ENCODE peak calls at places on chromosomes 13 and 19, in four cellular contexts. Q is body of pancreas, F is left lung, V is heart left ventricle. C is an unnamed sample.

GRCh38 chr13:43569688-43570087 is 217.1 kb downstream of the ENOX1 start:
- DNase-seq in Q (no peak), F (no peak), V (no peak), C (no peak)

GRCh38 chr13:53010374-53011105 is 18.1 kb upstream of the OLFM4 start:
- DNase-seq in Q (peak; percentile 93), F (no peak), V (no peak), C (peak; percentile 97)

GRCh38 chr19:6333439-6333838 is at the start of gene ACER1:
- DNase-seq in Q (no peak), F (no peak), V (no peak), C (no peak)

GRCh38 chr13:43487459-43487858 is 299.3 kb downstream of the ENOX1 start:
- DNase-seq in Q (no peak), F (no peak), V (no peak), C (no peak)

GRCh38 chr13:24784319-24784718 is 20.4 kb downstream of the RNF17 start:
- DNase-seq in Q (no peak), F (no peak), V (no peak), C (no peak)

GRCh38 chr13:89066868-89067466 is 1395.8 kb downstream of the SLITRK5 start:
- DNase-seq in Q (peak; percentile 46), F (no peak), V (no peak), C (peak; percentile 49)

GRCh38 chr13:113393572-113394503 is 29.9 kb upstream of the GRTP1 start:
- DNase-seq in Q (peak; percentile 83), F (peak; percentile 80), V (peak; percentile 92), C (peak; percentile 79)

GRCh38 chr13:64709079-64709478 is 2521.1 kb downstream of the PCDH9 start:
- DNase-seq in Q (no peak), F (no peak), V (no peak), C (no peak)

GRCh38 chr19:54287456-54287855 is 6.5 kb upstream of the LILRB2 start:
- DNase-seq in Q (no peak), F (no peak), V (no peak), C (no peak)

GRCh38 chr19:39515551-39516191 is 732 bp downstream of the SELENOV start:
- DNase-seq in Q (no peak), F (no peak), V (no peak), C (no peak)

GRCh38 chr13:21104199-21105019 is 43.0 kb upstream of the LATS2 start:
- DNase-seq in Q (no peak), F (no peak), V (no peak), C (no peak)

GRCh38 chr13:82674546-82674945 is 1207.7 kb downstream of the SLITRK1 start:
- DNase-seq in Q (no peak), F (no peak), V (no peak), C (no peak)

GRCh38 chr13:111667757-111668156 is 347.3 kb downstream of the TEX29 start:
- DNase-seq in Q (no peak), F (no peak), V (no peak), C (no peak)

GRCh38 chr19:35642798-35643254 is 1.3 kb downstream of the ETV2 start:
- DNase-seq in Q (no peak), F (peak; percentile 40), V (no peak), C (no peak)

GRCh38 chr19:18645035-18645511 is 8.2 kb downstream of the KLHL26 start:
- DNase-seq in Q (no peak), F (no peak), V (no peak), C (no peak)

GRCh38 chr19:38649305-38650179 is 2.1 kb downstream of the ACTN4 start:
- DNase-seq in Q (peak; percentile 85), F (peak; percentile 48), V (no peak), C (peak; percentile 93)

GRCh38 chr19:17873661-17874422 is 2.1 kb downstream of the SLC5A5 start:
- DNase-seq in Q (peak; percentile 34), F (no peak), V (no peak), C (peak; percentile 53)

GRCh38 chr13:99336750-99337149 is 29.6 kb upstream of the GPR183 start:
- DNase-seq in Q (no peak), F (no peak), V (no peak), C (no peak)

GRCh38 chr19:54325194-54325621 is 12.2 kb upstream of the LILRA5 start:
- DNase-seq in Q (peak; percentile 40), F (no peak), V (no peak), C (peak; percentile 35)

GRCh38 chr13:112699318-112699918 is 9.6 kb downstream of the ATP11A start:
- DNase-seq in Q (no peak), F (no peak), V (no peak), C (no peak)

GRCh38 chr19:979318-979741 is 4.8 kb upstream of the WDR18 start:
- DNase-seq in Q (no peak), F (no peak), V (no peak), C (no peak)

GRCh38 chr19:4641132-4641531 is 1.8 kb downstream of the TNFAIP8L1 start:
- DNase-seq in Q (no peak), F (no peak), V (no peak), C (peak; percentile 27)

GRCh38 chr13:45269204-45269603 is 68.4 kb upstream of the KCTD4 start:
- DNase-seq in Q (no peak), F (no peak), V (no peak), C (no peak)

GRCh38 chr19:5253403-5254110 is 87.1 kb downstream of the PTPRS start:
- DNase-seq in Q (no peak), F (no peak), V (no peak), C (no peak)

GRCh38 chr19:10074153-10074552 is 12.0 kb upstream of the SHFL start:
- DNase-seq in Q (no peak), F (no peak), V (no peak), C (peak; percentile 52)

GRCh38 chr13:32415019-32415418 is 12.9 kb downstream of the N4BP2L1 start:
- DNase-seq in Q (no peak), F (no peak), V (no peak), C (no peak)

GRCh38 chr19:30862876-30863275 is 486.4 kb downstream of the TSHZ3 start:
- DNase-seq in Q (no peak), F (no peak), V (no peak), C (no peak)

GRCh38 chr19:4164262-4164661 is 10.8 kb downstream of the CREB3L3 start:
- DNase-seq in Q (no peak), F (no peak), V (no peak), C (no peak)

GRCh38 chr19:467554-467953 is 6.7 kb upstream of the SHC2 start:
- DNase-seq in Q (no peak), F (no peak), V (no peak), C (no peak)

GRCh38 chr13:78131811-78132210 is 213.2 kb upstream of the EDNRB start:
- DNase-seq in Q (no peak), F (no peak), V (no peak), C (no peak)

GRCh38 chr19:50717891-50718254 is 1.7 kb downstream of the SHANK1 start:
- DNase-seq in Q (no peak), F (no peak), V (no peak), C (no peak)

GRCh38 chr19:50719119-50719435 is 525 bp downstream of the SHANK1 start:
- DNase-seq in Q (no peak), F (no peak), V (no peak), C (no peak)

GRCh38 chr19:50717026-50717723 is 2.4 kb downstream of the SHANK1 start:
- DNase-seq in Q (no peak), F (no peak), V (peak; percentile 58), C (no peak)

GRCh38 chr19:50719566-50719965 is at the start of gene SHANK1:
- DNase-seq in Q (no peak), F (no peak), V (no peak), C (no peak)

DNA sequence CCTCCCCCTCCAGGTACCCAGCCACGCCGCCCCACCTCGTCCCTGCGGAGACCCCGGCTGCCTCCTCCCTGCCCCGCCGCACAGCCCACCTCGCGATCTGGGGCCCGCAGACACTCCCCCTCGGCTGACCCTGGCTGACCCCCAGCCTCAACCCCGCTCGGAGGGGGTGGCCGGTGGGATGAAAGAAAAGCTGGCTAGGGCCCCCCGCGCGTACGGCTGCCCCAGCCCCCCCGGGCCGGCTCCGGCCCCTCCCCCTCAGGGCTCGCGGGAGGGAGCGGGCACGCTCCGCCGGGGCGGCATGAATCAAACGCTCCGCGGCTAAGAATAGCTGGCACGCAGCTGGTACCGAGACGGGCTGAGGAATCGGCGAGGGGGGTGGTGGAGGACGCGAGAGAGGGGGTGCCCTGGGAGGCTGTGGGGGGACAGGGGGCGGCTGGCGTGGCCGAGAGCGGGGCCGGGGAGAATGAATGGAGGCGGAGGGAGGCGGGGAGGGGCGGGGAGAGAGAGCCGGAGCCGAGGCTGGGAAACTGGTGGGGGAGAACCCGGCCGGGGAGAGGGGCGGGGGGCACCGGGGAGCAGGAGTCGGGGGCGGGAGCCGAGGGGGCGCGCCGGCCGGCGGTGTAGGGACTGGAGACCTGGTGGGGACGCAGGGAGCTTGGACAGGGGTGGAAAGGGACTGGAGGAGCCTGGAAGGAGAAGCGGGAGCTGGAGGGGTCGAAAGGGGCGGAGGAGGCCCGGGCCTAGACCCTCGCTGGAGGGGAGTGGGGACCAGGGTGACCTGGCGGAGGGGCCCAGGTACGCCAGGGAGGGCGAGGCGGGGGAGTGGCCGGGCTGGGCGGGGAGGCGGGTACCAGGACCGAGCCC is 1.1 kb downstream of the SHANK1 start:
- DNase-seq in Q (no peak), F (no peak), V (peak; percentile 42), C (no peak)
- H3K27me3 ChIP-seq in Q (no peaks in the 10 kb centered on the region), F (peaks cover 12% of the 10 kb centered on the region), V (peaks cover 35% of the 10 kb centered on the region), C (no peaks in the 10 kb centered on the region)

DNA sequence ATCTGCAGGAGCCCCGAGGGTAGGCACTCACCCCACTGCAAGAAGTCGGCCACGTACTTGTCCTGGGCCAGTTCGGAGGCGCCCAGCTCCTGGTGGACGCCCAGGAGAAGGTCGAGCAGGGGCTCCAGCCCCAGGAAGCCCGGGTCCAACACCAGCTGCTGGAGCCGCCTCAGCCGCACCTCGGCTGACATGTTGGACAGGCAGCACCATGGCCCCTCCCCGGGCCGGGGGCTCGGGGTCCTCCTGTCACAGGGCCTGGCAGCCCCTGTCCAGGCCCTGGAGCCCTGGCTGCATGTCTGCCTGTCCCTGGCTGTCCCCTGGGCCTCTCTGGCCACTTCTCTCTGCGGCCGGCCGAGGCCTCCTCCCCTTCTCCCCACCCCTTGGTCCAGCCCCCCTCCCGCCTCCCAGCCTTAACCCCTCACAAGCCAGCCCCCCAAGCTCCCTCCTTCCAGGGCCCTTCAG is at the start of gene DMPK:
- DNase-seq in Q (peak; percentile 43), F (no peak), V (peak; percentile 78), C (no peak)
- H3K4me3 ChIP-seq in Q (peak within 1 kb of the TSS; percentile 39), F (peak within 1 kb of the TSS; percentile 35), V (peak within 1 kb of the TSS; percentile 62), C (no peak within 1 kb of the TSS)

GRCh38 chr19:56601375-56601774 is 6.3 kb downstream of the ZNF71 start:
- DNase-seq in Q (no peak), F (no peak), V (no peak), C (no peak)
- H3K9me3 ChIP-seq in Q (no peaks in the 10 kb centered on the region), F (peaks cover 4% of the 10 kb centered on the region), V (peaks cover 15% of the 10 kb centered on the region), C (peaks cover 11% of the 10 kb centered on the region)

GRCh38 chr19:41530761-41531301 is 45.1 kb upstream of the CEACAM21 start:
- DNase-seq in Q (peak; percentile 53), F (peak; percentile 52), V (no peak), C (no peak)

GRCh38 chr19:41528106-41528505 is 47.9 kb upstream of the CEACAM21 start:
- DNase-seq in Q (no peak), F (no peak), V (no peak), C (no peak)

GRCh38 chr19:41530184-41530534 is 45.8 kb upstream of the CEACAM21 start:
- DNase-seq in Q (no peak), F (no peak), V (no peak), C (no peak)

GRCh38 chr19:41529484-41530183 is 46.3 kb upstream of the CEACAM21 start:
- DNase-seq in Q (no peak), F (no peak), V (no peak), C (no peak)

GRCh38 chr19:41527079-41527478 is 48.9 kb upstream of the CEACAM21 start:
- DNase-seq in Q (no peak), F (no peak), V (no peak), C (no peak)
- H3K27me3 ChIP-seq in Q (no peaks in the 10 kb centered on the region), F (peaks cover 21% of the 10 kb centered on the region), V (peaks cover 22% of the 10 kb centered on the region), C (peaks cover 2% of the 10 kb centered on the region)

C was measured in small intestine.